ENCODE peak calls at places on chromosomes 7 and 10, in nine cellular contexts. One of them, this sample, is unnamed.

GRCh38 chr7:23246540-23246939 is at the start of gene GPNMB:
- DNase-seq in upper lobe of right lung: no peak
- DNase-seq in SJSA1: no peak
- DNase-seq in neuronal stem cell: no peak
- DNase-seq in brain microvascular endothelial cell: peak
- DNase-seq in WERI-Rb-1: no peak
- DNase-seq in heart right ventricle: no peak
- DNase-seq in stomach: no peak
- DNase-seq in ovary: no peak
- DNase-seq in this sample: no peak

GRCh38 chr7:159030490-159031134 is 114.1 kb downstream of the VIPR2 start:
- DNase-seq in upper lobe of right lung: peak
- DNase-seq in SJSA1: peak
- DNase-seq in neuronal stem cell: no peak
- DNase-seq in brain microvascular endothelial cell: peak
- DNase-seq in WERI-Rb-1: peak
- DNase-seq in heart right ventricle: peak
- DNase-seq in stomach: peak
- DNase-seq in ovary: peak
- DNase-seq in this sample: no peak

GRCh38 chr10:62451606-62451965 is 77.4 kb downstream of the ZNF365 start:
- DNase-seq in upper lobe of right lung: no peak
- DNase-seq in SJSA1: no peak
- DNase-seq in neuronal stem cell: no peak
- DNase-seq in brain microvascular endothelial cell: no peak
- DNase-seq in WERI-Rb-1: no peak
- DNase-seq in heart right ventricle: no peak
- DNase-seq in stomach: no peak
- DNase-seq in ovary: no peak
- DNase-seq in this sample: peak

GRCh38 chr10:102420443-102420809 is 210 bp upstream of the FBXL15 start:
- DNase-seq in upper lobe of right lung: no peak
- DNase-seq in SJSA1: no peak
- DNase-seq in neuronal stem cell: no peak
- DNase-seq in brain microvascular endothelial cell: no peak
- DNase-seq in WERI-Rb-1: no peak
- DNase-seq in heart right ventricle: no peak
- DNase-seq in stomach: peak
- DNase-seq in ovary: no peak
- DNase-seq in this sample: no peak

GRCh38 chr7:30465342-30466170 is 13.0 kb downstream of the NOD1 start:
- DNase-seq in upper lobe of right lung: no peak
- DNase-seq in SJSA1: no peak
- DNase-seq in neuronal stem cell: no peak
- DNase-seq in brain microvascular endothelial cell: no peak
- DNase-seq in WERI-Rb-1: no peak
- DNase-seq in heart right ventricle: no peak
- DNase-seq in stomach: no peak
- DNase-seq in ovary: no peak
- DNase-seq in this sample: no peak

GRCh38 chr10:794382-794956 is 105.0 kb upstream of the DIP2C start:
- DNase-seq in upper lobe of right lung: no peak
- DNase-seq in SJSA1: no peak
- DNase-seq in neuronal stem cell: no peak
- DNase-seq in brain microvascular endothelial cell: no peak
- DNase-seq in WERI-Rb-1: peak
- DNase-seq in heart right ventricle: no peak
- DNase-seq in stomach: no peak
- DNase-seq in ovary: peak
- DNase-seq in this sample: no peak

GRCh38 chr10:1737222-1738061 is at the start of gene ADARB2:
- DNase-seq in upper lobe of right lung: no peak
- DNase-seq in SJSA1: no peak
- DNase-seq in neuronal stem cell: peak
- DNase-seq in brain microvascular endothelial cell: peak
- DNase-seq in WERI-Rb-1: peak
- DNase-seq in heart right ventricle: peak
- DNase-seq in stomach: peak
- DNase-seq in ovary: no peak
- DNase-seq in this sample: no peak

GRCh38 chr10:124000792-124001201 is 92.6 kb downstream of the CHST15 start:
- DNase-seq in upper lobe of right lung: peak
- DNase-seq in SJSA1: no peak
- DNase-seq in neuronal stem cell: no peak
- DNase-seq in brain microvascular endothelial cell: peak
- DNase-seq in WERI-Rb-1: no peak
- DNase-seq in heart right ventricle: no peak
- DNase-seq in stomach: no peak
- DNase-seq in ovary: no peak
- DNase-seq in this sample: no peak

GRCh38 chr7:99409192-99409572 is 413 bp downstream of the BUD31 start:
- DNase-seq in upper lobe of right lung: no peak
- DNase-seq in SJSA1: no peak
- DNase-seq in neuronal stem cell: no peak
- DNase-seq in brain microvascular endothelial cell: no peak
- DNase-seq in WERI-Rb-1: no peak
- DNase-seq in heart right ventricle: no peak
- DNase-seq in stomach: no peak
- DNase-seq in ovary: no peak
- DNase-seq in this sample: no peak

GRCh38 chr10:77024456-77024855 is 613.2 kb downstream of the KCNMA1 start:
- DNase-seq in upper lobe of right lung: no peak
- DNase-seq in SJSA1: no peak
- DNase-seq in neuronal stem cell: no peak
- DNase-seq in brain microvascular endothelial cell: no peak
- DNase-seq in WERI-Rb-1: no peak
- DNase-seq in heart right ventricle: no peak
- DNase-seq in stomach: no peak
- DNase-seq in ovary: no peak
- DNase-seq in this sample: no peak

GRCh38 chr10:42551582-42552187 is 86.7 kb downstream of the ZNF33B start:
- DNase-seq in upper lobe of right lung: no peak
- DNase-seq in SJSA1: no peak
- DNase-seq in neuronal stem cell: peak
- DNase-seq in brain microvascular endothelial cell: peak
- DNase-seq in WERI-Rb-1: peak
- DNase-seq in heart right ventricle: no peak
- DNase-seq in stomach: no peak
- DNase-seq in ovary: no peak
- DNase-seq in this sample: peak
- H3K27ac ChIP-seq in upper lobe of right lung: no peak
- H3K27ac ChIP-seq in SJSA1: no peak
- H3K27ac ChIP-seq in neuronal stem cell: no peak
- H3K27ac ChIP-seq in brain microvascular endothelial cell: no peak
- H3K27ac ChIP-seq in WERI-Rb-1: peak
- H3K27ac ChIP-seq in heart right ventricle: peak
- H3K27ac ChIP-seq in stomach: peak
- H3K27ac ChIP-seq in ovary: no peak
- H3K27ac ChIP-seq in this sample: peak

GRCh38 chr10:86141896-86142295 is 224.7 kb downstream of the GRID1 start:
- DNase-seq in upper lobe of right lung: no peak
- DNase-seq in SJSA1: no peak
- DNase-seq in neuronal stem cell: no peak
- DNase-seq in brain microvascular endothelial cell: no peak
- DNase-seq in WERI-Rb-1: no peak
- DNase-seq in heart right ventricle: no peak
- DNase-seq in stomach: no peak
- DNase-seq in ovary: no peak
- DNase-seq in this sample: no peak
- H3K27ac ChIP-seq in upper lobe of right lung: no peak
- H3K27ac ChIP-seq in SJSA1: no peak
- H3K27ac ChIP-seq in neuronal stem cell: no peak
- H3K27ac ChIP-seq in brain microvascular endothelial cell: no peak
- H3K27ac ChIP-seq in WERI-Rb-1: no peak
- H3K27ac ChIP-seq in heart right ventricle: no peak
- H3K27ac ChIP-seq in stomach: no peak
- H3K27ac ChIP-seq in ovary: no peak
- H3K27ac ChIP-seq in this sample: no peak

GRCh38 chr10:30056281-30056680 is 3.1 kb downstream of the JCAD start:
- DNase-seq in upper lobe of right lung: no peak
- DNase-seq in SJSA1: no peak
- DNase-seq in neuronal stem cell: no peak
- DNase-seq in brain microvascular endothelial cell: no peak
- DNase-seq in WERI-Rb-1: no peak
- DNase-seq in heart right ventricle: no peak
- DNase-seq in stomach: no peak
- DNase-seq in ovary: no peak
- DNase-seq in this sample: no peak
- H3K27ac ChIP-seq in upper lobe of right lung: peak
- H3K27ac ChIP-seq in SJSA1: peak
- H3K27ac ChIP-seq in neuronal stem cell: no peak
- H3K27ac ChIP-seq in brain microvascular endothelial cell: no peak
- H3K27ac ChIP-seq in WERI-Rb-1: no peak
- H3K27ac ChIP-seq in heart right ventricle: peak
- H3K27ac ChIP-seq in stomach: peak
- H3K27ac ChIP-seq in ovary: no peak
- H3K27ac ChIP-seq in this sample: no peak

GRCh38 chr7:66920769-66921395 is at the start of gene TMEM248:
- DNase-seq in upper lobe of right lung: peak
- DNase-seq in SJSA1: peak
- DNase-seq in neuronal stem cell: peak
- DNase-seq in brain microvascular endothelial cell: peak
- DNase-seq in WERI-Rb-1: peak
- DNase-seq in heart right ventricle: peak
- DNase-seq in stomach: peak
- DNase-seq in ovary: peak
- DNase-seq in this sample: peak

GRCh38 chr7:66921396-66921917 is 432 bp downstream of the TMEM248 start:
- DNase-seq in upper lobe of right lung: peak
- DNase-seq in SJSA1: no peak
- DNase-seq in neuronal stem cell: peak
- DNase-seq in brain microvascular endothelial cell: peak
- DNase-seq in WERI-Rb-1: no peak
- DNase-seq in heart right ventricle: no peak
- DNase-seq in stomach: peak
- DNase-seq in ovary: peak
- DNase-seq in this sample: peak

GRCh38 chr7:66921918-66922486 is 977 bp downstream of the TMEM248 start:
- DNase-seq in upper lobe of right lung: no peak
- DNase-seq in SJSA1: no peak
- DNase-seq in neuronal stem cell: no peak
- DNase-seq in brain microvascular endothelial cell: no peak
- DNase-seq in WERI-Rb-1: no peak
- DNase-seq in heart right ventricle: no peak
- DNase-seq in stomach: no peak
- DNase-seq in ovary: no peak
- DNase-seq in this sample: no peak

GRCh38 chr7:66925255-66925654 is 4.2 kb downstream of the TMEM248 start:
- DNase-seq in upper lobe of right lung: no peak
- DNase-seq in SJSA1: no peak
- DNase-seq in neuronal stem cell: no peak
- DNase-seq in brain microvascular endothelial cell: no peak
- DNase-seq in WERI-Rb-1: no peak
- DNase-seq in heart right ventricle: no peak
- DNase-seq in stomach: no peak
- DNase-seq in ovary: no peak
- DNase-seq in this sample: no peak

GRCh38 chr7:66920256-66920655 is 769 bp upstream of the TMEM248 start:
- DNase-seq in upper lobe of right lung: no peak
- DNase-seq in SJSA1: no peak
- DNase-seq in neuronal stem cell: no peak
- DNase-seq in brain microvascular endothelial cell: no peak
- DNase-seq in WERI-Rb-1: no peak
- DNase-seq in heart right ventricle: no peak
- DNase-seq in stomach: no peak
- DNase-seq in ovary: no peak
- DNase-seq in this sample: no peak
- H3K27ac ChIP-seq in upper lobe of right lung: peak
- H3K27ac ChIP-seq in SJSA1: no peak
- H3K27ac ChIP-seq in neuronal stem cell: no peak
- H3K27ac ChIP-seq in brain microvascular endothelial cell: no peak
- H3K27ac ChIP-seq in WERI-Rb-1: no peak
- H3K27ac ChIP-seq in heart right ventricle: no peak
- H3K27ac ChIP-seq in stomach: peak
- H3K27ac ChIP-seq in ovary: peak
- H3K27ac ChIP-seq in this sample: no peak

DNA sequence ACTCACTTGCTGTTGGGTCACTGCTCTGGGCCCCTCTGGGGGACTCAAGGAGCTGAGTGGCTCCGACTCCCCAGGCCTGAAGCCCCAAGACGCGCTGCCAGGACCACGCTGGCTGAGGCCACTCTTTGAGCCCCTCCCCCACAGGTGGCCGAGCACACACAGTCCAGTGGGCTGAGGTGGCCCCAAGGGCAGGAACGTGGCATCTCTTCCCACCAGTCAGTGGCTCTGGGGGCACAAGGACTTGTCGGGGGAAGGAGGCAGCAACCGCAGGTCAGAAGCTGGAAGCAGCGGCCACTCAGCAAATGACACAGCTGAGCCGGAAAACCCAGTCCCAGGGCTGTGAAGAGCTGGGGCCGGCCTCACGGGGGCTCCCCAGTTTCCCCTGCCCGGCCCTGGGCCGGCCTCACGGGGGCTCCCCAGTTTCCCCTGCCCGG is 24.1 kb downstream of the GRIFIN start:
- DNase-seq in upper lobe of right lung: peak
- DNase-seq in SJSA1: no peak
- DNase-seq in neuronal stem cell: no peak
- DNase-seq in brain microvascular endothelial cell: no peak
- DNase-seq in WERI-Rb-1: peak
- DNase-seq in heart right ventricle: no peak
- DNase-seq in stomach: no peak
- DNase-seq in ovary: no peak
- DNase-seq in this sample: peak
- H3K27ac ChIP-seq in upper lobe of right lung: no peak
- H3K27ac ChIP-seq in SJSA1: no peak
- H3K27ac ChIP-seq in neuronal stem cell: no peak
- H3K27ac ChIP-seq in brain microvascular endothelial cell: no peak
- H3K27ac ChIP-seq in WERI-Rb-1: peak
- H3K27ac ChIP-seq in heart right ventricle: no peak
- H3K27ac ChIP-seq in stomach: no peak
- H3K27ac ChIP-seq in ovary: no peak
- H3K27ac ChIP-seq in this sample: no peak